ENCODE peak calls at places on chromosomes 13 and 19, in four cellular contexts. C is cardiac muscle cell, L is stomach, G is K562. K is an unnamed sample. For H3K27me3, the result is how much of the 10 kb centered on the place peaks cover.

GRCh38 chr19:48501961-48502719 is 9.5 kb downstream of the LMTK3 start:
- DNase-seq in C (no peak), L (peak), G (peak), K (peak)

GRCh38 chr19:48310227-48310626 is 15.1 kb upstream of the EMP3 start:
- DNase-seq in C (peak), L (no peak), G (no peak), K (no peak)

GRCh38 chr13:44969858-44970484 is 19.3 kb downstream of the NUFIP1 start:
- DNase-seq in C (peak), L (no peak), G (peak), K (no peak)

GRCh38 chr13:87498681-87499080 is 172.5 kb upstream of the SLITRK5 start:
- DNase-seq in C (no peak), L (no peak), G (no peak), K (no peak)

GRCh38 chr13:96781141-96781540 is 213.1 kb downstream of the OXGR1 start:
- DNase-seq in C (no peak), L (no peak), G (no peak), K (no peak)

GRCh38 chr13:30255696-30256095 is 51.7 kb downstream of the KATNAL1 start:
- DNase-seq in C (no peak), L (no peak), G (no peak), K (no peak)

GRCh38 chr19:58003153-58003828 is 671 bp upstream of the ZNF606 start:
- DNase-seq in C (no peak), L (no peak), G (no peak), K (no peak)

GRCh38 chr19:45187421-45188100 is 9.0 kb downstream of the BLOC1S3 start:
- DNase-seq in C (no peak), L (no peak), G (peak), K (no peak)

GRCh38 chr19:17294051-17294891 is 9.0 kb downstream of the ABHD8 start:
- DNase-seq in C (no peak), L (no peak), G (peak), K (no peak)

GRCh38 chr13:62629618-62630017 is 1214.0 kb upstream of the PCDH20 start:
- DNase-seq in C (no peak), L (peak), G (no peak), K (no peak)

GRCh38 chr13:60484865-60485264 is 87.8 kb downstream of the TDRD3 start:
- DNase-seq in C (no peak), L (no peak), G (no peak), K (no peak)

GRCh38 chr19:4652075-4652474 is 12.8 kb downstream of the TNFAIP8L1 start:
- DNase-seq in C (no peak), L (no peak), G (no peak), K (no peak)

GRCh38 chr13:111789420-111789819 is 277.5 kb upstream of the SOX1 start:
- DNase-seq in C (no peak), L (no peak), G (no peak), K (no peak)

GRCh38 chr19:13623686-13624405 is 117.6 kb upstream of the CACNA1A start:
- DNase-seq in C (no peak), L (no peak), G (no peak), K (no peak)

GRCh38 chr13:50668882-50669281 is 174.6 kb downstream of the DLEU7 start:
- DNase-seq in C (no peak), L (no peak), G (no peak), K (no peak)

GRCh38 chr13:31538067-31539042 is 201.0 kb upstream of the RXFP2 start:
- DNase-seq in C (peak), L (peak), G (peak), K (no peak)

GRCh38 chr19:29683009-29683408 is 17.7 kb downstream of the PLEKHF1 start:
- DNase-seq in C (peak), L (no peak), G (peak), K (no peak)

GRCh38 chr19:13932911-13933393 is 5.3 kb downstream of the PODNL1 start:
- DNase-seq in C (no peak), L (no peak), G (no peak), K (no peak)

GRCh38 chr13:21831654-21832324 is 160.9 kb downstream of the FGF9 start:
- DNase-seq in C (no peak), L (no peak), G (no peak), K (no peak)

GRCh38 chr19:40907968-40908735 is 26.1 kb upstream of the CYP2A7 start:
- DNase-seq in C (no peak), L (no peak), G (peak), K (peak)

GRCh38 chr13:47146136-47146535 is 249.3 kb upstream of the HTR2A start:
- DNase-seq in C (peak), L (no peak), G (no peak), K (no peak)

GRCh38 chr13:59423708-59424355 is 739.9 kb downstream of the DIAPH3 start:
- DNase-seq in C (no peak), L (no peak), G (no peak), K (no peak)

GRCh38 chr19:38316477-38317067 is 825 bp upstream of the YIF1B start:
- DNase-seq in C (no peak), L (no peak), G (no peak), K (no peak)

GRCh38 chr19:47190167-47190727 is 40.8 kb downstream of the BBC3 start:
- DNase-seq in C (peak), L (peak), G (no peak), K (peak)

GRCh38 chr19:14669940-14670339 is 4.7 kb downstream of the ADGRE3 start:
- DNase-seq in C (no peak), L (no peak), G (no peak), K (no peak)

GRCh38 chr19:4186087-4186993 is 3.9 kb downstream of the ANKRD24 start:
- DNase-seq in C (peak), L (peak), G (peak), K (peak)

GRCh38 chr19:48746738-48747575 is at the start of gene IZUMO1:
- DNase-seq in C (peak), L (peak), G (peak), K (peak)

GRCh38 chr13:48976677-48977625 is 1.2 kb downstream of the FNDC3A start:
- DNase-seq in C (no peak), L (no peak), G (peak), K (no peak)

DNA sequence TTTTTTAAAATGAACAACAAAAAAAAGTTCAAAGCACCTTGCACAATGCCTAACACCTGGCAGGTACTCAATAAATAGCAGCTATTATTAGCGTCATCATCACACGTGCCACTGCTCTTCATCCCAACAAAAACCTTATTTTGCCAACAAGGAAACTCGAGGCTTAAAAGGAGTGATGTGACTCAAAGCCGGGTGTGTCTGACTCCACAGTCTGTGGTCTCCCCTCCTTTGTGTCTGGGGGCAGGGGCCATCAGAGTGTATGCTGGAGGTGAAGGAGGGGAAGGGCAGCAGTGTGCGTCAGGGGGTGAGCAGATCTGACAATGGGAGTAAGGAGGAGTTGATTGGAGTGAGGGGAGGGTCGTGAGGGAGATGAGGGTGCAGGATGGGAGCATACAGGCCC is 34.1 kb upstream of the POU2F2 start:
- DNase-seq in C (no peak), L (no peak), G (no peak), K (no peak)
- H3K27me3 ChIP-seq in C (under half), L (under half), G (under half), K (under half)

GRCh38 chr19:10768936-10769335 is 51.1 kb downstream of the DNM2 start:
- DNase-seq in C (no peak), L (no peak), G (no peak), K (no peak)

GRCh38 chr19:10767726-10768125 is 49.8 kb downstream of the DNM2 start:
- DNase-seq in C (no peak), L (no peak), G (no peak), K (no peak)

GRCh38 chr19:10766681-10767201 is 48.9 kb downstream of the DNM2 start:
- DNase-seq in C (peak), L (peak), G (no peak), K (no peak)

GRCh38 chr19:10768369-10768768 is 50.5 kb downstream of the DNM2 start:
- DNase-seq in C (no peak), L (no peak), G (no peak), K (no peak)

GRCh38 chr19:10769533-10770491 is 51.9 kb downstream of the DNM2 start:
- DNase-seq in C (peak), L (peak), G (peak), K (no peak)
- H3K27ac ChIP-seq in C (peak), L (peak), G (peak), K (peak)

GRCh38 chr13:81714513-81714912 is 1373.6 kb upstream of the SPRY2 start:
- DNase-seq in C (no peak), L (no peak), G (no peak), K (no peak)
- TF ChIP-seq CTCF in C (no peak), L (no peak), G (no peak), K (no peak)

GRCh38 chr19:7732045-7732444 is at the start of gene CLEC4G:
- DNase-seq in C (no peak), L (no peak), G (no peak), K (no peak)
- H3K27me3 ChIP-seq in C (half or more), L (under half), G (under half), K (under half)

DNA sequence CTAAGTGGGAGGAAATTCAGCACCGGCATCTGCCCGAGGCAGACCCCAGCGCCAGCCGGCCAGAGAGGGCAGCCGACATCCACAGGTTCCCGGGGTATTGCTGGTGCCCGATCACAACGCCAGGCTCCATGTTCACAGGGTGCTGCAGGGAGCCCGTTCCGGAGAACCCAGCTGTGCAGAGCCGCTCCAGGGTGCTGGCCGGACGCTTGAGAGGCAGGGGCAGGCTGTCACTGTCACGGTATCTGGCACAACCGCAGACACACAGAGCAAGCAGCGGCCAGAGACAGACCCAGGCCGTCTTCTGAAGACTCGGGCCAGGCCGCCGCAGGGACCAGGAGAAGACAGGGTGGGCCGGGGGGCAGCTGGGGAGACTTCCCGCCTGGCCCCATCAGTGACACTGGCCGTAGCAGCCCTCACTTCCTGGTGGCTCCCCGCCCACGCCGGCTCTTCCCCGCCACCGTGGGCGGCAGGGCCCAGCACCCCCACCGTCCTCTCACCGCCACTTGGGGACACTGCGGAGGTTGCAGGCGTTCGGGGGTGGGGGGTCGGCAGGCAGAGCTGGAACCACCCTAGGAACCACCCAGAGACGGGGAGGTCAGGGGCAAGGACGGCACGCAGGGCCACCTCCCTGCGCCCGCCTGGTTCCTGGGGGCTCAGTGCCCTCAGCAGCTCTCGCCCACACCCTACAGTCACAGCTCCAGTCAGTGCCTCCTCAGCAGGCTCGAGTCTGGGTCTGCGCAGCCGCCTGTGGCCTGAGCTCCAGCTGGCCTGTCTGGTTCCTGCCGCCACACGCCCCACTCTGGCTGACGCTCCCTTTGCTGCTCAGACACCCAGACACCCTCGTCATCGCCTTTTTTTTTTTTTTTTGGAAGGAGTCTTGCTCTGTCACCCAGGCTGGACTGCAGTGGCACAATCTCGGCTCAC is 3.8 kb downstream of the RNF126 start:
- DNase-seq in C (peak), L (peak), G (no peak), K (no peak)
- H3K27ac ChIP-seq in C (no peak), L (peak), G (no peak), K (peak)